ENCODE peak calls at places on chromosome 1, in four cellular contexts. L, B, S and T are unnamed samples.

GRCh38 chr1:241022366-241022765 is 334.6 kb downstream of the RGS7 start:
- DNase-seq in L (no peak), B (no peak), S (no peak), T (no peak)

GRCh38 chr1:153506831-153507413 is 28.9 kb downstream of the S100A6 start:
- DNase-seq in L (peak; percentile 85), B (peak; percentile 94), S (peak; percentile 69), T (peak; percentile 82)

GRCh38 chr1:230643887-230644286 is 1.6 kb downstream of the COG2 start:
- DNase-seq in L (no peak), B (no peak), S (peak; percentile 10), T (peak; percentile 5)

GRCh38 chr1:224761245-224761644 is 145.1 kb downstream of the CNIH3 start:
- DNase-seq in L (no peak), B (no peak), S (no peak), T (no peak)

GRCh38 chr1:227934476-227935313 is 13.0 kb downstream of the WNT9A start:
- DNase-seq in L (no peak), B (peak; percentile 82), S (peak; percentile 91), T (peak; percentile 70)

GRCh38 chr1:19010995-19011696 is 54.7 kb upstream of the IFFO2 start:
- DNase-seq in L (no peak), B (peak; percentile 28), S (peak; percentile 96), T (peak; percentile 99)

GRCh38 chr1:91871994-91872393 is 14.0 kb downstream of the TGFBR3 start:
- DNase-seq in L (no peak), B (no peak), S (no peak), T (peak; percentile 29)

GRCh38 chr1:214154596-214155261 is 126.2 kb upstream of the SMYD2 start:
- DNase-seq in L (no peak), B (no peak), S (no peak), T (no peak)

GRCh38 chr1:66831529-66832239 is 30.6 kb upstream of the INSL5 start:
- DNase-seq in L (no peak), B (no peak), S (no peak), T (no peak)

GRCh38 chr1:91792393-91793032 is 93.4 kb downstream of the TGFBR3 start:
- DNase-seq in L (no peak), B (no peak), S (no peak), T (no peak)

GRCh38 chr1:106944721-106945120 is 111.8 kb upstream of the PRMT6 start:
- DNase-seq in L (no peak), B (no peak), S (no peak), T (no peak)

GRCh38 chr1:234838182-234838581 is 228.2 kb upstream of the IRF2BP2 start:
- DNase-seq in L (no peak), B (no peak), S (no peak), T (no peak)

GRCh38 chr1:18336811-18337210 is 143.9 kb upstream of the KLHDC7A start:
- DNase-seq in L (no peak), B (no peak), S (no peak), T (no peak)

GRCh38 chr1:209565759-209566678 is 17.5 kb upstream of the CAMK1G start:
- DNase-seq in L (peak; percentile 65), B (peak; percentile 58), S (peak; percentile 83), T (peak; percentile 75)

GRCh38 chr1:184036517-184036949 is 995 bp downstream of the COLGALT2 start:
- DNase-seq in L (peak; percentile 45), B (peak; percentile 16), S (peak; percentile 11), T (peak; percentile 24)

GRCh38 chr1:14897997-14898645 is 255.4 kb upstream of the TMEM51 start:
- DNase-seq in L (no peak), B (no peak), S (no peak), T (no peak)

GRCh38 chr1:239536165-239536849 is 149.9 kb downstream of the CHRM3 start:
- DNase-seq in L (no peak), B (no peak), S (no peak), T (no peak)

GRCh38 chr1:174967845-174968705 is 31.7 kb upstream of the CACYBP start:
- DNase-seq in L (no peak), B (no peak), S (no peak), T (no peak)

GRCh38 chr1:9126511-9126910 is 2.4 kb downstream of the GPR157 start:
- DNase-seq in L (no peak), B (no peak), S (no peak), T (no peak)

GRCh38 chr1:72435025-72435424 is 152.7 kb upstream of the NEGR1 start:
- DNase-seq in L (no peak), B (no peak), S (no peak), T (peak; percentile 63)

GRCh38 chr1:54859687-54860391 is 27.2 kb downstream of the DHCR24 start:
- DNase-seq in L (no peak), B (no peak), S (no peak), T (peak; percentile 25)

GRCh38 chr1:22790232-22791008 is 79.8 kb downstream of the EPHB2 start:
- DNase-seq in L (peak; percentile 49), B (no peak), S (no peak), T (no peak)

GRCh38 chr1:39899611-39900538 is 1.8 kb downstream of the MYCL start:
- DNase-seq in L (no peak), B (no peak), S (no peak), T (no peak)

GRCh38 chr1:167434306-167434705 is 84.0 kb downstream of the CD247 start:
- DNase-seq in L (no peak), B (no peak), S (no peak), T (no peak)

GRCh38 chr1:167433884-167434283 is 84.4 kb downstream of the CD247 start:
- DNase-seq in L (no peak), B (no peak), S (no peak), T (no peak)

GRCh38 chr1:167438171-167439138 is 79.9 kb downstream of the CD247 start:
- DNase-seq in L (no peak), B (no peak), S (no peak), T (no peak)

GRCh38 chr1:167432780-167433179 is 85.5 kb downstream of the CD247 start:
- DNase-seq in L (no peak), B (no peak), S (no peak), T (no peak)

GRCh38 chr1:167435484-167435883 is 82.8 kb downstream of the CD247 start:
- DNase-seq in L (no peak), B (no peak), S (no peak), T (no peak)
- TF ChIP-seq CTCF in L (no peak), B (no peak), S (no peak), T (no peak)

GRCh38 chr1:64474133-64474532 is 4.2 kb downstream of the CACHD1 start:
- DNase-seq in L (no peak), B (no peak), S (no peak), T (no peak)

GRCh38 chr1:64471218-64471719 is 1.3 kb downstream of the CACHD1 start:
- DNase-seq in L (peak; percentile 40), B (no peak), S (no peak), T (peak; percentile 26)

GRCh38 chr1:64473367-64473766 is 3.4 kb downstream of the CACHD1 start:
- DNase-seq in L (no peak), B (no peak), S (no peak), T (no peak)

GRCh38 chr1:64471724-64472276 is 1.9 kb downstream of the CACHD1 start:
- DNase-seq in L (no peak), B (no peak), S (no peak), T (peak; percentile 31)

DNA sequence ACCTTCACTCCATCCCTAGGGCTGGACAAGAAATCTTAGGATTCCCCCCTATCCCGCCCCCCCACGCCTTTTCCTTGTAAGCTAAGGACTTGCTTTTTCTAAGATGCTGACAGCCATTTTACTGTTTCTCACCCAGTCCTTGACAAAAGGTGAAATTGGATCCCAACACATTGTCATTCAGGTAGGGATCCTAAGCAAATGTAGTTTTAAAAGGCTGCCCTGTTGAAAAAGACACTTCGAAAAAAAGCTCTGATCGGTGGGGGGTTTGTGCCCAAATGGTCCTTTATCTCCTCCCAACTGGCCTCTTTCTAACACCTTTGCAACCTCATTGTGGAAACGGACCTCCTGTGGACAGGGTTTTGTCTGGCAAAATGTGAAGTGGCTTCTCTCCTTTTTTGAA is 2.9 kb downstream of the CACHD1 start:
- DNase-seq in L (no peak), B (no peak), S (no peak), T (no peak)
- H3K4me3 ChIP-seq in L (no peak overlapping the region), B (no peak overlapping the region), S (no peak overlapping the region), T (no peak overlapping the region)

DNA sequence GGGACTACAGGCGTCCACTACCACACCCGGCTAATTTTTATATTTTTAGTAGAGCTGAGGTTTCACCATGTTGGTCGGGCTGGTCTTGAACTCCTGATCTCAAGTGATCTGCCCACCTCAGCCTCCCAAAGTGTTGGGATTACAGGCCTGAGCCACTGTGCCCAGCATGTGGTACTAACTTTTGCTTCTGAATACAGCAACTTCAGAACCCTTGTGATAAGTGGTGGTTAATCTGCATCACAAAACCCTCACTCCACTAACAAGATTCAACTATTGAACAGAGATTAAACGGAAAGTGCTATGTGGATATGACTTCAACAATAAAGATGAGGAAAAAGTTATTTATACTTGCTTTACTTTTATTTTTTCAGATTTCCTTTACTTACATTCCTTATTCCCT is 44.5 kb downstream of the SLC16A1 start:
- DNase-seq in L (no peak), B (no peak), S (no peak), T (no peak)
- TF ChIP-seq CTCF in L (no peak), B (no peak), S (no peak), T (no peak)

DNA sequence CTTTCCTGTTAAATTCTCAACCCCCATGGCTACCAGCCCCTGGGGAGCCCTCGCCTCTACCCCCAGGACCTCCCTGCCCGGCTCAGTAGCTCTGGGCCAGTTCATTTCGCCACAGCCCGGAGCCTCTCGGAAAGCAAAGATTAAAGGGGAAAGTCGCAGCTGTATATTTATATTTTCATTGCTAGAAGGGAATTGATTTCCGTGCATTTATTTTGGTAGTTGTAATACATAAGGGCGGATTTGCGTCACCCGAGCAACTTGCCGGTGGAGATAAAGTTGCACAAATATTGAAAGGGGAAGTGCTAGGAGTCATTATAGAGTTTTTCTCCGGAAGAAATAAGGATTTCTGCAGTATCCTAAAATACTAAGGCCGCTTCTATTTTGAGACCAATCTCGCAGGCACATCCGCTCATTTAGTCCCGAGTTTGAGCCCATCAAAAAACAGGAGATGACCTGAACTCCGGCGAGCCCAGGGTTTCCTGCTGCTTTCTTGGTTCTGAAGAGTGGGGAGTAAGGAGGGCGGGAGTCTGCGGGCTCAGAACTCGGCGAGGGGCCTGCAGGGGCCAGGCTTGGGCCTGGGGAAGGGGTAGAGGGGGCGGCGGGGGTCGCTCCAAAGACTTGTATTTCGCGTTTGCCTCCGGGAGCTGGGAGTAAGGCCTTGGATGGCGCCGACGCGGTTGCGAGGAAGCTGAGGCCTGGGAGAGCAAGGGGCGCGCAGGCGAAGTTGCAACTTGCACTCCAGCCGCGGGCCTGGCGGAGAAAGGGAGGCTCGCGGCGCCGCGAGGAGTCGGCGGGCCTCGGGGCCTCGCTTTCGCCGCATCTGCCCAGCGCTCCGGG is 2.5 kb upstream of the HLX start:
- DNase-seq in L (peak; percentile 72), B (no peak), S (no peak), T (peak; percentile 55)
- H3K4me3 ChIP-seq in L (peak overlapping the region; percentile 38), B (peak overlapping the region; percentile 38), S (no peak overlapping the region), T (no peak overlapping the region)